ENCODE peak calls at places on chromosomes 5 and 9, in eight cellular contexts. H, T, U, L, O, F, E and A are unnamed samples.

GRCh38 chr5:56698463-56699381 is 116.6 kb upstream of the MAP3K1 start:
- DNase-seq in O (no peak), E (no peak), L (no peak), F (no peak), T (no peak), H (no peak), U (no peak), A (no peak)

GRCh38 chr9:116482740-116483139 is 204.4 kb upstream of the TRIM32 start:
- DNase-seq in U (no peak), T (no peak), E (no peak), H (no peak), O (no peak), F (no peak), L (no peak), A (no peak)

GRCh38 chr9:136538599-136539426 is 7.0 kb downstream of the NOTCH1 start:
- DNase-seq in T (peak), H (peak), U (no peak), F (peak), O (no peak), E (peak), L (no peak), A (no peak)

GRCh38 chr9:81557452-81557956 is 131.8 kb downstream of the TLE1 start:
- DNase-seq in L (no peak), T (no peak), H (no peak), O (no peak), F (no peak), E (no peak), U (no peak), A (no peak)

GRCh38 chr9:98639133-98639532 is 69.6 kb downstream of the GABBR2 start:
- DNase-seq in E (no peak), T (no peak), L (no peak), U (no peak), H (no peak), O (no peak), F (no peak), A (no peak)

GRCh38 chr9:31847963-31848362 is 536.5 kb upstream of the ACO1 start:
- DNase-seq in U (no peak), T (no peak), F (no peak), L (no peak), H (no peak), O (no peak), E (no peak), A (no peak)

GRCh38 chr5:120678279-120678678 is 214.2 kb downstream of the PRR16 start:
- DNase-seq in O (no peak), L (no peak), H (no peak), U (no peak), E (no peak), F (no peak), T (no peak), A (no peak)

GRCh38 chr5:169758886-169759285 is 121.8 kb downstream of the DOCK2 start:
- DNase-seq in H (no peak), L (no peak), T (no peak), F (no peak), E (no peak), U (no peak), O (no peak), A (no peak)

GRCh38 chr9:73133042-73133651 is 18.5 kb upstream of the ANXA1 start:
- DNase-seq in L (no peak), O (no peak), U (no peak), F (no peak), E (no peak), T (no peak), H (no peak), A (no peak)

GRCh38 chr5:76490970-76491369 is 87.9 kb downstream of the IQGAP2 start:
- DNase-seq in O (no peak), F (no peak), L (no peak), H (no peak), E (no peak), U (no peak), T (no peak), A (no peak)

GRCh38 chr9:80417211-80417773 is 845.5 kb downstream of the TLE4 start:
- DNase-seq in T (no peak), L (no peak), H (no peak), U (no peak), O (no peak), E (no peak), F (no peak), A (no peak)

GRCh38 chr9:135692410-135692809 is 6.9 kb downstream of the SOHLH1 start:
- DNase-seq in E (no peak), F (no peak), L (no peak), H (no peak), U (no peak), O (no peak), T (no peak), A (no peak)

GRCh38 chr5:165039748-165040147 is 1534.3 kb downstream of the MAT2B start:
- DNase-seq in L (no peak), H (no peak), U (no peak), E (no peak), T (no peak), F (no peak), O (no peak), A (no peak)

GRCh38 chr9:78298046-78298511 is 1.2 kb downstream of the PSAT1 start:
- DNase-seq in E (no peak), O (no peak), H (no peak), U (no peak), T (no peak), L (no peak), F (no peak), A (no peak)

GRCh38 chr9:113808391-113809191 is 67.5 kb upstream of the ZNF618 start:
- DNase-seq in E (no peak), U (peak), H (no peak), L (no peak), T (no peak), F (no peak), O (peak), A (no peak)

GRCh38 chr9:135068776-135069415 is 18.6 kb upstream of the OLFM1 start:
- DNase-seq in F (no peak), L (peak), U (no peak), E (no peak), H (no peak), T (no peak), O (no peak), A (no peak)

GRCh38 chr9:84371737-84372136 is 31.2 kb upstream of the SLC28A3 start:
- DNase-seq in E (no peak), O (peak), U (peak), L (no peak), T (no peak), H (no peak), F (no peak), A (no peak)

GRCh38 chr5:71988808-71989207 is 118.5 kb upstream of the MAP1B start:
- DNase-seq in T (no peak), F (no peak), E (no peak), H (no peak), O (no peak), U (peak), L (no peak), A (no peak)

GRCh38 chr9:12640866-12641636 is 52.1 kb upstream of the TYRP1 start:
- DNase-seq in E (no peak), L (no peak), F (no peak), O (no peak), U (peak), T (no peak), H (no peak), A (no peak)

GRCh38 chr9:113931140-113931539 is 55.0 kb downstream of the ZNF618 start:
- DNase-seq in E (no peak), O (no peak), T (no peak), L (no peak), H (no peak), F (no peak), U (no peak), A (no peak)

GRCh38 chr5:56812110-56812509 is 3.2 kb upstream of the MAP3K1 start:
- DNase-seq in F (no peak), O (no peak), T (no peak), L (no peak), E (no peak), U (no peak), H (no peak), A (no peak)

GRCh38 chr5:148374693-148375360 is 8.9 kb upstream of the FBXO38 start:
- DNase-seq in H (no peak), U (peak), T (peak), E (peak), L (no peak), O (no peak), F (no peak), A (peak)

GRCh38 chr5:172353271-172353807 is 69.8 kb upstream of the UBTD2 start:
- DNase-seq in T (no peak), H (no peak), O (no peak), U (no peak), E (no peak), L (peak), F (no peak), A (no peak)

GRCh38 chr5:61120534-61120933 is 41.7 kb downstream of the SMIM15 start:
- DNase-seq in H (no peak), L (no peak), O (no peak), F (no peak), T (no peak), E (no peak), U (no peak), A (no peak)

GRCh38 chr9:76658510-76659231 is 105.6 kb upstream of the PCA3 start:
- DNase-seq in O (no peak), U (no peak), H (peak), E (no peak), T (no peak), L (no peak), F (no peak), A (peak)

GRCh38 chr9:22117511-22118388 is 108.6 kb upstream of the CDKN2B start:
- DNase-seq in U (no peak), T (no peak), L (no peak), O (no peak), E (peak), F (no peak), H (no peak), A (no peak)

GRCh38 chr5:55438931-55439477 is 95.8 kb downstream of the PLPP1 start:
- DNase-seq in T (no peak), L (no peak), F (no peak), U (no peak), H (no peak), O (no peak), E (no peak), A (no peak)

GRCh38 chr9:136964833-136965422 is 12.4 kb upstream of the PTGDS start:
- DNase-seq in L (no peak), E (no peak), U (no peak), T (no peak), O (no peak), H (no peak), F (no peak), A (no peak)

GRCh38 chr5:2897276-2897990 is 146.0 kb upstream of the IRX2 start:
- DNase-seq in L (no peak), H (no peak), U (no peak), O (no peak), E (no peak), F (no peak), T (no peak), A (no peak)

GRCh38 chr5:142753114-142753764 is 16.9 kb upstream of the ARHGAP26 start:
- DNase-seq in O (no peak), E (no peak), H (no peak), T (no peak), U (no peak), L (peak), F (no peak), A (no peak)

GRCh38 chr5:138029944-138030343 is 2.9 kb downstream of the FAM13B start:
- DNase-seq in E (no peak), H (no peak), U (no peak), T (no peak), L (no peak), F (no peak), O (no peak), A (no peak)

GRCh38 chr9:70535546-70536323 is 121.3 kb upstream of the KLF9 start:
- DNase-seq in H (no peak), O (no peak), L (no peak), E (no peak), T (no peak), U (no peak), F (no peak), A (no peak)

GRCh38 chr5:164341056-164341619 is 835.7 kb downstream of the MAT2B start:
- DNase-seq in E (no peak), L (no peak), T (no peak), H (no peak), F (no peak), O (no peak), U (no peak), A (no peak)

GRCh38 chr5:156326718-156327259 is at the start of gene SGCD:
- DNase-seq in E (peak), T (no peak), O (no peak), H (no peak), F (no peak), L (peak), U (peak), A (no peak)

GRCh38 chr9:89790542-89791109 is 185.8 kb downstream of the GADD45G start:
- DNase-seq in H (no peak), F (no peak), O (no peak), L (no peak), E (no peak), U (no peak), T (no peak), A (no peak)

GRCh38 chr5:58458851-58459275 is 1.0 kb downstream of the PLK2 start:
- DNase-seq in O (no peak), F (no peak), L (no peak), T (no peak), E (no peak), H (no peak), U (no peak), A (no peak)

GRCh38 chr9:96067551-96068076 is 192.1 kb downstream of the ERCC6L2 start:
- DNase-seq in U (no peak), T (no peak), F (no peak), L (no peak), H (no peak), O (no peak), E (no peak), A (no peak)